ENCODE peak calls at places on chromosomes 1 and 21, in nine cellular contexts. E, S, U, T, O, B, Z, Q and V are unnamed samples.

GRCh38 chr1:26094076-26094669 is 17.5 kb upstream of the PDIK1L start:
- DNase-seq in E (no peak), S (peak), U (peak), T (no peak), O (no peak), B (no peak), Z (no peak), Q (no peak), V (no peak)

GRCh38 chr1:44084998-44085675 is 33.5 kb upstream of the KLF17 start:
- DNase-seq in E (no peak), S (no peak), U (peak), T (no peak), O (peak), B (no peak), Z (peak), Q (no peak), V (no peak)

GRCh38 chr1:209353097-209353496 is 230.4 kb upstream of the CAMK1G start:
- DNase-seq in E (no peak), S (no peak), U (no peak), T (no peak), O (no peak), B (no peak), Z (no peak), Q (no peak), V (no peak)

GRCh38 chr1:216475659-216476276 is 52.5 kb upstream of the USH2A start:
- DNase-seq in E (no peak), S (no peak), U (no peak), T (no peak), O (no peak), B (no peak), Z (no peak), Q (no peak), V (no peak)

GRCh38 chr1:224435318-224435763 is 744 bp upstream of the WDR26 start:
- DNase-seq in E (no peak), S (no peak), U (peak), T (no peak), O (no peak), B (peak), Z (peak), Q (no peak), V (no peak)

GRCh38 chr1:12230549-12231275 is 882 bp downstream of the VPS13D start:
- DNase-seq in E (no peak), S (peak), U (peak), T (no peak), O (no peak), B (no peak), Z (peak), Q (peak), V (no peak)

GRCh38 chr1:244224487-244225430 is 173.7 kb downstream of the ZBTB18 start:
- DNase-seq in E (no peak), S (no peak), U (no peak), T (no peak), O (no peak), B (no peak), Z (peak), Q (no peak), V (no peak)

GRCh38 chr1:995665-996633 is 3.9 kb downstream of the HES4 start:
- DNase-seq in E (no peak), S (no peak), U (no peak), T (no peak), O (no peak), B (no peak), Z (no peak), Q (no peak), V (no peak)

GRCh38 chr1:31772669-31773248 is 8.6 kb upstream of the ADGRB2 start:
- DNase-seq in E (no peak), S (no peak), U (no peak), T (no peak), O (no peak), B (no peak), Z (no peak), Q (no peak), V (no peak)

GRCh38 chr1:182095946-182096345 is 34.4 kb upstream of the ZNF648 start:
- DNase-seq in E (no peak), S (no peak), U (no peak), T (no peak), O (no peak), B (no peak), Z (no peak), Q (no peak), V (no peak)

GRCh38 chr1:90810006-90810405 is 92.9 kb upstream of the BARHL2 start:
- DNase-seq in E (no peak), S (no peak), U (no peak), T (no peak), O (no peak), B (no peak), Z (no peak), Q (no peak), V (no peak)

GRCh38 chr1:4058122-4058521 is 158.1 kb upstream of the C1orf174 start:
- DNase-seq in E (no peak), S (no peak), U (no peak), T (no peak), O (no peak), B (no peak), Z (no peak), Q (no peak), V (peak)

GRCh38 chr1:223143760-223144248 is 756 bp upstream of the TLR5 start:
- DNase-seq in E (peak), S (peak), U (peak), T (peak), O (no peak), B (no peak), Z (no peak), Q (peak), V (no peak)

GRCh38 chr1:214923516-214923915 is 159.0 kb upstream of the KCNK2 start:
- DNase-seq in E (no peak), S (no peak), U (no peak), T (no peak), O (no peak), B (no peak), Z (no peak), Q (no peak), V (no peak)

GRCh38 chr1:99645199-99645598 is 714 bp upstream of the PALMD start:
- DNase-seq in E (no peak), S (peak), U (peak), T (no peak), O (no peak), B (peak), Z (peak), Q (peak), V (no peak)

GRCh38 chr1:37479255-37480124 is 5.1 kb downstream of the ZC3H12A start:
- DNase-seq in E (peak), S (peak), U (peak), T (peak), O (peak), B (peak), Z (peak), Q (peak), V (peak)

GRCh38 chr1:8525291-8526275 is 207.7 kb downstream of the SLC45A1 start:
- DNase-seq in E (peak), S (peak), U (peak), T (peak), O (peak), B (peak), Z (peak), Q (peak), V (peak)

GRCh38 chr1:66315675-66316074 is 218.3 kb upstream of the SGIP1 start:
- DNase-seq in E (no peak), S (no peak), U (peak), T (no peak), O (peak), B (peak), Z (no peak), Q (no peak), V (no peak)

GRCh38 chr1:65065535-65066378 is 82.2 kb upstream of the AK4 start:
- DNase-seq in E (no peak), S (peak), U (no peak), T (no peak), O (no peak), B (peak), Z (peak), Q (peak), V (peak)

GRCh38 chr1:9448132-9449105 is 90.8 kb upstream of the SLC25A33 start:
- DNase-seq in E (no peak), S (no peak), U (peak), T (no peak), O (no peak), B (no peak), Z (no peak), Q (no peak), V (no peak)

GRCh38 chr1:235735630-235736029 is 86.0 kb upstream of the GNG4 start:
- DNase-seq in E (no peak), S (no peak), U (no peak), T (no peak), O (no peak), B (no peak), Z (peak), Q (no peak), V (no peak)

GRCh38 chr1:183416850-183417690 is 1.1 kb downstream of the NMNAT2 start:
- DNase-seq in E (no peak), S (peak), U (peak), T (peak), O (no peak), B (peak), Z (peak), Q (peak), V (peak)

GRCh38 chr21:42111811-42112210 is 40.7 kb downstream of the UMODL1 start:
- DNase-seq in E (no peak), S (no peak), U (no peak), T (no peak), O (no peak), B (no peak), Z (no peak), Q (no peak), V (no peak)

GRCh38 chr1:241408170-241408569 is 51.2 kb upstream of the RGS7 start:
- DNase-seq in E (no peak), S (no peak), U (peak), T (no peak), O (no peak), B (no peak), Z (peak), Q (no peak), V (peak)

GRCh38 chr21:32426592-32427051 is 14.1 kb downstream of the EVA1C start:
- DNase-seq in E (no peak), S (no peak), U (peak), T (no peak), O (no peak), B (no peak), Z (peak), Q (no peak), V (no peak)

GRCh38 chr1:246680696-246681127 is 43.5 kb upstream of the SCCPDH start:
- DNase-seq in E (no peak), S (no peak), U (no peak), T (no peak), O (no peak), B (no peak), Z (peak), Q (no peak), V (no peak)

GRCh38 chr1:95408506-95409136 is 174.6 kb downstream of the RWDD3 start:
- DNase-seq in E (no peak), S (no peak), U (no peak), T (no peak), O (no peak), B (no peak), Z (no peak), Q (no peak), V (no peak)

GRCh38 chr1:111082421-111083192 is 57.3 kb downstream of the DRAM2 start:
- DNase-seq in E (no peak), S (no peak), U (peak), T (no peak), O (no peak), B (no peak), Z (peak), Q (no peak), V (peak)

GRCh38 chr1:199918196-199918789 is 109.2 kb upstream of the NR5A2 start:
- DNase-seq in E (no peak), S (no peak), U (no peak), T (no peak), O (no peak), B (no peak), Z (no peak), Q (no peak), V (no peak)

GRCh38 chr1:156896490-156897033 is 3.0 kb downstream of the PEAR1 start:
- DNase-seq in E (no peak), S (no peak), U (peak), T (no peak), O (peak), B (peak), Z (peak), Q (peak), V (no peak)

GRCh38 chr1:45009956-45010854 is 919 bp downstream of the HECTD3 start:
- DNase-seq in E (no peak), S (peak), U (no peak), T (no peak), O (no peak), B (peak), Z (peak), Q (peak), V (peak)

GRCh38 chr1:234125283-234125682 is 220.8 kb downstream of the SLC35F3 start:
- DNase-seq in E (peak), S (peak), U (peak), T (no peak), O (no peak), B (no peak), Z (peak), Q (no peak), V (no peak)

GRCh38 chr1:14553711-14554110 is 44.8 kb upstream of the KAZN start:
- DNase-seq in E (no peak), S (no peak), U (peak), T (no peak), O (no peak), B (no peak), Z (no peak), Q (no peak), V (no peak)

GRCh38 chr1:11740258-11741192 is 4.6 kb downstream of the AGTRAP start:
- DNase-seq in E (no peak), S (no peak), U (no peak), T (no peak), O (no peak), B (no peak), Z (no peak), Q (no peak), V (no peak)

GRCh38 chr1:235567812-235568444 is 63.7 kb upstream of the B3GALNT2 start:
- DNase-seq in E (no peak), S (no peak), U (no peak), T (no peak), O (no peak), B (no peak), Z (no peak), Q (no peak), V (no peak)

GRCh38 chr1:201656670-201657032 is 117.7 kb downstream of the NAV1 start:
- DNase-seq in E (no peak), S (no peak), U (peak), T (no peak), O (no peak), B (no peak), Z (peak), Q (no peak), V (no peak)

DNA sequence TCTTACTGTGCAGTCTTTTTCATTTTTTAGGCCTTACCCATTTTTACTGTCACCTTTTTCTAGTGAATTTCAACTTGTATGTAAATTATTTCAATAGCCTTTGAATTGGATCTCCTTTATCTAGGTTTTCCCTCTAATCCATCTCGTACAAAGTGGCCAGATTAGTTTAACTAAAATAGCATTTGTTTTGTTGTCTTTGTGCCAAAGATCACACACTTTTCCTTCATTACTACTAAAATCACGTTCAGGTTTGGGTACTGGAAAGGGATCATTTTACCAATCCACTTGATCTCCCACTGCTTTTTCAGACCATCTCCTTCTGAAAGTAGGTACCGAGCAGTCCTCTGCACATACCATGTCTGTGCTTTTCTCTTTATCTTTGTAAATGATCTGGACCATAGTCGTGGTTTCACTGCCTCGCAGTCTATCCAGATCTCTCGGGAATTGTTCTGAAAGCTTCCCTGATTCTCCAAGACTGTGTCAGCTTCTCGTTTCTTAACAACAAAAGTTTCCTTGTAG is 20.1 kb downstream of the KDM1A start:
- DNase-seq in E (no peak), S (no peak), U (no peak), T (no peak), O (no peak), B (no peak), Z (no peak), Q (no peak), V (no peak)
- TF ChIP-seq CTCF in E (no peak), S (no peak), U (no peak), T (no peak), O (no peak), B (no peak), Z (no peak), Q (no peak), V (no peak)

GRCh38 chr1:16900771-16901170 is 5.0 kb downstream of the RNU1-2 start:
- DNase-seq in E (no peak), S (no peak), U (no peak), T (no peak), O (peak), B (no peak), Z (peak), Q (no peak), V (peak)
- TF ChIP-seq CTCF in E (peak), S (peak), U (no peak), T (no peak), O (peak), B (no peak), Z (peak), Q (no peak), V (no peak)

GRCh38 chr21:34885636-34886553 is 163.2 kb downstream of the RUNX1 start:
- DNase-seq in E (no peak), S (no peak), U (no peak), T (no peak), O (no peak), B (no peak), Z (no peak), Q (peak), V (peak)

GRCh38 chr21:34885125-34885524 is 164.0 kb downstream of the RUNX1 start:
- DNase-seq in E (no peak), S (no peak), U (no peak), T (no peak), O (no peak), B (no peak), Z (peak), Q (no peak), V (no peak)

GRCh38 chr21:34888569-34889286 is 160.4 kb downstream of the RUNX1 start:
- DNase-seq in E (peak), S (peak), U (peak), T (peak), O (peak), B (peak), Z (peak), Q (peak), V (peak)

GRCh38 chr21:34887729-34888568 is 161.2 kb downstream of the RUNX1 start:
- DNase-seq in E (peak), S (peak), U (peak), T (peak), O (no peak), B (peak), Z (peak), Q (peak), V (peak)

DNA sequence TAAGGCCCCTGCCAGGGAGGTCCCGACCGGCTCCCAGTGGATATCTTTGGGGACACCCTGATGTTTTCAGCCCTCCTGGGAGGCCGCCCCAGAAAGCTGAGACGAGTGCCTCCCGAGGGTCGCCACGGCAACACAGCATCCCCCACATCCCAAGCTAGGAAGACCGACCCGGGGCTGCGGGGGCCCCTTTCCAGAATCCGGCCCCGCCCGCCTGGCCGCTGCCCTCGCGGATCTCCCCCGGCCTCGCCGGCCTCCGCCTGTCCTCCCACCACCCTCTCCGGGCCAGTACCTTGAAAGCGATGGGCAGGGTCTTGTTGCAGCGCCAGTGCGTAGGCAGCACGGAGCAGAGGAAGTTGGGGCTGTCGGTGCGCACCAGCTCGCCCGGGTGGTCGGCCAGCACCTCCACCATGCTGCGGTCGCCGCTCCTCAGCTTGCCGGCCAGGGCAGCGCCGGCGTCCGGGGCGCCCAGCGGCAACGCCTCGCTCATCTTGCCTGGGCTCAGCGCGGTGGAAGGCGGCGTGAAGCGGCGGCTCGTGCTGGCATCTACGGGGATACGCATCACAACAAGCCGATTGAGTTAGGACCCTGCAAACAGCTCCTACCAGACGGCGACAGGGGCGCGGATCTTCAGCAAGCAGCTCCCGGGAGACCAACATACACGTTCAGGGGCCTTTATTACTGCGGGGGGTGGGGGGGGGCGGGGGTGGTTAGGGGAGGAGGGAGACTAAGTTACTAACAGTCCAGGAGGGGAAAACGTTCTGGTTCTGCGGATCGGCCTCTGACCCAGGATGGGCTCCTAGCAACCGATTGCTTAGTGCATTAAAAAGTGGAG is 162.3 kb downstream of the RUNX1 start:
- DNase-seq in E (no peak), S (peak), U (no peak), T (no peak), O (no peak), B (no peak), Z (peak), Q (peak), V (peak)
- TF ChIP-seq CTCF in E (no peak), S (no peak), U (no peak), T (no peak), O (no peak), B (no peak), Z (no peak), Q (peak), V (no peak)

GRCh38 chr1:117150316-117150715 is 28.8 kb upstream of the TRIM45 start:
- DNase-seq in E (no peak), S (no peak), U (no peak), T (no peak), O (no peak), B (no peak), Z (peak), Q (no peak), V (no peak)
- TF ChIP-seq CTCF in E (no peak), S (no peak), U (no peak), T (no peak), O (no peak), B (no peak), Z (no peak), Q (no peak), V (no peak)

GRCh38 chr1:213070399-213070798 is 19.4 kb downstream of the RPS6KC1 start:
- DNase-seq in E (peak), S (peak), U (peak), T (no peak), O (no peak), B (no peak), Z (peak), Q (no peak), V (no peak)
- TF ChIP-seq CTCF in E (peak), S (no peak), U (peak), T (no peak), O (peak), B (peak), Z (no peak), Q (no peak), V (no peak)

DNA sequence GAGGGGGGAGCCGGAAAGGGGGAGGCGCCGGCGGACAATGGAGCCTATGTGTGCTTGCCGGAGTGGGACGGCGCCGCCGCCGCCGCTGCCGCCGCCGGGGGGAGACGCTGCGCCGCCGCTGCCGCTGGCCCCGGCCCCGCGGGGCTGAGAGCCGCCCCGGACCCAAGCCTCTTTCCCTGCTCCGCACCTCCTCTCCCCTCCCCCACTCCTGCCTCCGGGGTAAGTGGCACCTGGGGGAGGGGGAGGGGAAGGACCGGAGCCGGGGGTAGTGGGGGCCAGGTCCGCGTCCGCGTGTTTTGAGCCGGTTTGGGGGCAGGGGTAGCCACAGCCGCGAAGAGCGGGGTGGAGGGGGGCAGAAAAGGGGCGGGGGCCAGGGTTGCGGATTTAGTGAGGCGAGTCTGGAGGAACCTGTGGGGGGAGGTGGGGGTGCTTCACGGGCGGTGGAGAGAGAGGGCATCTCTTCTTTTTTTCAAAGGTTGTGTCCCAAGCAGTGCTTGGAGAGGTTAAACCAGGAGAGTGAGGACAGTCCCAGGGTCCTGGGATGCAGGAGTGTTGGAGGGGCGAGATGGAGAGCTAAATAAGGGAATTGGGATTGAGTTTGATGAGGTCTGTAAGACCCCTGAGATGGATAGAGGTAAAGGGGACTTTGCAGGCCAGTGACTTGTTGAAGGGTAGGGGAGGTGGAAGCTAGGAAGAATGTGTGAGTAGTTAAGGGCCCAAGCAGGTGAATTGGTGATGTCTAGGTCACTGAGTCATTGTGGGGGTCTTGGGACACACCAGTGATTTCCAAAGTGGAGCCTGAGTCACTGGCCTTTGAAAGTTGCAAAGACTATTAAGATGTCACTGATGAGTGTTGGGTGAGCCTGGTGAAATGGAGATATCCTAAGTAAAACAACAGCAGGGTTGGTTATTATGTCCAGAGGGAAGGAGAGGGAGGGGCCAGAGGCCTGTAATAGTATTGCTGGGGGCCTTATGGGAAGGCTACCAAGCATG is 59.1 kb downstream of the BCL9 start:
- DNase-seq in E (no peak), S (no peak), U (peak), T (no peak), O (no peak), B (peak), Z (peak), Q (no peak), V (peak)
- TF ChIP-seq CTCF in E (no peak), S (no peak), U (no peak), T (no peak), O (no peak), B (peak), Z (no peak), Q (no peak), V (no peak)